ENCODE peak calls at places on chromosome 13, in seven cellular contexts. S, Y, K, T, L, O and C are unnamed samples.

GRCh38 chr13:74868044-74868443 is 613.9 kb downstream of the TBC1D4 start:
- DNase-seq in S (peak), Y (no peak), K (no peak), T (no peak), L (no peak), O (no peak), C (no peak)

GRCh38 chr13:27203854-27204253 is 32.2 kb upstream of the USP12 start:
- DNase-seq in S (peak), Y (no peak), K (no peak), T (no peak), L (no peak), O (no peak), C (no peak)

GRCh38 chr13:76816394-76816793 is 69.8 kb downstream of the KCTD12 start:
- DNase-seq in S (no peak), Y (no peak), K (no peak), T (no peak), L (peak), O (no peak), C (no peak)

GRCh38 chr13:46687810-46688209 is 109.2 kb downstream of the ESD start:
- DNase-seq in S (peak), Y (no peak), K (peak), T (no peak), L (no peak), O (no peak), C (peak)

GRCh38 chr13:99585609-99586008 is 84.3 kb downstream of the TM9SF2 start:
- DNase-seq in S (peak), Y (no peak), K (no peak), T (no peak), L (no peak), O (no peak), C (no peak)

GRCh38 chr13:24050292-24050711 is 110.2 kb upstream of the SPATA13 start:
- DNase-seq in S (peak), Y (no peak), K (no peak), T (no peak), L (no peak), O (no peak), C (no peak)

GRCh38 chr13:50400035-50400726 is 384.9 kb downstream of the KCNRG start:
- DNase-seq in S (no peak), Y (no peak), K (no peak), T (no peak), L (peak), O (no peak), C (no peak)

GRCh38 chr13:19622189-19622588 is 11.3 kb upstream of the MPHOSPH8 start:
- DNase-seq in S (no peak), Y (no peak), K (no peak), T (no peak), L (peak), O (no peak), C (no peak)

GRCh38 chr13:33757713-33758112 is 60.2 kb upstream of the RFC3 start:
- DNase-seq in S (no peak), Y (no peak), K (no peak), T (no peak), L (no peak), O (no peak), C (no peak)

GRCh38 chr13:38223093-38223492 is 126.6 kb upstream of the UFM1 start:
- DNase-seq in S (peak), Y (no peak), K (no peak), T (no peak), L (no peak), O (peak), C (peak)

GRCh38 chr13:60591348-60591747 is 194.3 kb downstream of the TDRD3 start:
- DNase-seq in S (peak), Y (no peak), K (no peak), T (no peak), L (no peak), O (no peak), C (no peak)

GRCh38 chr13:82412749-82413148 is 1469.5 kb downstream of the SLITRK1 start:
- DNase-seq in S (no peak), Y (no peak), K (no peak), T (no peak), L (no peak), O (no peak), C (no peak)

GRCh38 chr13:101025925-101026324 is 351.3 kb upstream of the TMTC4 start:
- DNase-seq in S (no peak), Y (no peak), K (no peak), T (no peak), L (no peak), O (no peak), C (no peak)

GRCh38 chr13:46668906-46669525 is 116.0 kb downstream of the LRCH1 start:
- DNase-seq in S (no peak), Y (no peak), K (no peak), T (no peak), L (no peak), O (no peak), C (no peak)

GRCh38 chr13:113493315-113493951 is 2.9 kb upstream of the DCUN1D2 start:
- DNase-seq in S (peak), Y (no peak), K (peak), T (no peak), L (peak), O (no peak), C (peak)

GRCh38 chr13:50365683-50366391 is 350.6 kb downstream of the KCNRG start:
- DNase-seq in S (no peak), Y (peak), K (no peak), T (no peak), L (peak), O (no peak), C (peak)

GRCh38 chr13:113220877-113221276 is 11.5 kb downstream of the CUL4A start:
- DNase-seq in S (no peak), Y (no peak), K (no peak), T (peak), L (no peak), O (peak), C (no peak)

GRCh38 chr13:113763254-113763653 is 4.2 kb downstream of the TMEM255B start:
- DNase-seq in S (no peak), Y (no peak), K (no peak), T (no peak), L (no peak), O (no peak), C (no peak)

GRCh38 chr13:112785419-112785856 is 95.6 kb downstream of the ATP11A start:
- DNase-seq in S (no peak), Y (no peak), K (no peak), T (no peak), L (no peak), O (no peak), C (no peak)

GRCh38 chr13:110910013-110910890 is 4.6 kb downstream of the ANKRD10 start:
- DNase-seq in S (no peak), Y (no peak), K (no peak), T (no peak), L (no peak), O (no peak), C (no peak)
- H3K4me3 ChIP-seq in S (no peak), Y (no peak), K (no peak), T (no peak), L (no peak), O (no peak), C (no peak)

GRCh38 chr13:48586591-48587103 is 53.8 kb upstream of the RCBTB2 start:
- DNase-seq in S (peak), Y (no peak), K (no peak), T (no peak), L (no peak), O (no peak), C (no peak)
- TF ChIP-seq EZH2phosphoT487 in S (no peak), Y (no peak), K (no peak), T (no peak), L (no peak), O (no peak), C (no peak)

DNA sequence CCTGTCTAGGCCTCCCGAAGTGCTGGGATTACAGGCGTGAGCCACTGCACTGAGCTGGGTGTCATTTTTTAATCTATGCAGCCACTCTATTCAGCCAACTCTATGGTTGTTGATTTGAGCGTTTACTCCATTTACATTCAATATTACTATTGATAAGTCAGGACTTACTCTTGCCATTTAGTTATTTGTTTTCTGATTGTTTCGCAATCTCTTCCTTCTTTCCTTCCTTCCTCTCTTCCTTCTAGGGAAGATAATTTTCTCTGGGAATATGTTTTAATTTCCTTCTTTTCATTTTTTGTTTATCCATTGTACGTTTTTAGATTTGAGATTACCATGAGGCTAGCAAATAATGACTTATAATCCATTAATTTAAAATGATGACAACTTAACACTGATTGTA is 2056.0 kb downstream of the OLFM4 start:
- DNase-seq in S (no peak), Y (no peak), K (no peak), T (no peak), L (no peak), O (no peak), C (no peak)
- H3K27ac ChIP-seq in S (no peak), Y (no peak), K (no peak), T (no peak), L (no peak), O (no peak), C (no peak)

GRCh38 chr13:25733696-25734435 is 317.9 kb downstream of the SHISA2 start:
- DNase-seq in S (no peak), Y (no peak), K (no peak), T (no peak), L (no peak), O (no peak), C (no peak)

GRCh38 chr13:25732146-25732865 is 319.5 kb downstream of the SHISA2 start:
- DNase-seq in S (peak), Y (no peak), K (no peak), T (no peak), L (no peak), O (no peak), C (no peak)

GRCh38 chr13:25731511-25731910 is 320.3 kb downstream of the SHISA2 start:
- DNase-seq in S (no peak), Y (no peak), K (no peak), T (no peak), L (no peak), O (no peak), C (no peak)

GRCh38 chr13:25731037-25731436 is 320.8 kb downstream of the SHISA2 start:
- DNase-seq in S (no peak), Y (no peak), K (no peak), T (no peak), L (no peak), O (no peak), C (no peak)

DNA sequence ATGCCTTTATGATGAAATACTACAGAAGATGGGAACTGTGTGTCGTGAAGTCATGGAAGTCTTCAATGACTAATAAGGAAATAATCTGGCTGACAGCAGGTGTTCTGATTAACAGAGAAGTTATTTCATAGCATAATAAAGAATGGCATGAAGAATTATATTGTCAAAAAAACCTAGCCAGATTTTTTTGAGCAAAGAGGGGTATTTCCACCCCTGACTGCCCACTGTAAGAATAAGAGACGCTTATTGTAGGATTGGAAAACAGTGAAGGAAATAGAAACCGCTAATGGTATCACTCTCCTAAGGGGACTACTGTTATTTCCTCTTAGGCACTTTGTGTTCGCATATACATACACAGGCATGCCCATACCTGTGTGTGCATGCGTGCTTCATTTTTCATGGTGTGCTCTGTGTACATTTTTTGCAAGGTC is 318.7 kb downstream of the SHISA2 start:
- DNase-seq in S (no peak), Y (no peak), K (no peak), T (no peak), L (no peak), O (no peak), C (no peak)
- H3K4me3 ChIP-seq in S (no peak), Y (no peak), K (no peak), T (no peak), L (no peak), O (no peak), C (no peak)

GRCh38 chr13:28355046-28355821 is 139.7 kb downstream of the FLT1 start:
- DNase-seq in S (no peak), Y (no peak), K (no peak), T (no peak), L (no peak), O (peak), C (no peak)
- TF ChIP-seq EZH2phosphoT487 in S (no peak), Y (no peak), K (no peak), T (no peak), L (no peak), O (no peak), C (no peak)

GRCh38 chr13:45516757-45517156 is 52.0 kb downstream of the COG3 start:
- DNase-seq in S (no peak), Y (no peak), K (no peak), T (no peak), L (no peak), O (no peak), C (no peak)

GRCh38 chr13:45512148-45512498 is 47.4 kb downstream of the COG3 start:
- DNase-seq in S (peak), Y (no peak), K (no peak), T (no peak), L (no peak), O (no peak), C (no peak)

GRCh38 chr13:45510671-45511070 is 45.9 kb downstream of the COG3 start:
- DNase-seq in S (no peak), Y (no peak), K (no peak), T (no peak), L (no peak), O (peak), C (no peak)

GRCh38 chr13:45506811-45507210 is 42.1 kb downstream of the COG3 start:
- DNase-seq in S (no peak), Y (no peak), K (no peak), T (no peak), L (no peak), O (no peak), C (no peak)

GRCh38 chr13:45511310-45512147 is 46.8 kb downstream of the COG3 start:
- DNase-seq in S (peak), Y (peak), K (peak), T (peak), L (peak), O (peak), C (peak)
- H3K27ac ChIP-seq in S (peak), Y (no peak), K (no peak), T (peak), L (no peak), O (peak), C (no peak)